ENCODE peak calls at places on chromosome 20, in four cellular contexts. V, R, G and L are unnamed samples.

GRCh38 chr20:33441142-33441955 is 2.2 kb downstream of the SNTA1 start:
- DNase-seq in V (peak), R (no peak), G (no peak), L (no peak)

GRCh38 chr20:3011752-3012151 is 31.7 kb upstream of the GNRH2 start:
- DNase-seq in V (no peak), R (no peak), G (no peak), L (no peak)

GRCh38 chr20:22449115-22449973 is 135.0 kb downstream of the FOXA2 start:
- DNase-seq in V (no peak), R (no peak), G (no peak), L (no peak)

GRCh38 chr20:46122071-46122470 is 4.0 kb downstream of the CD40 start:
- DNase-seq in V (no peak), R (no peak), G (no peak), L (no peak)

GRCh38 chr20:341682-342081 is 5.2 kb upstream of the NRSN2 start:
- DNase-seq in V (peak), R (peak), G (no peak), L (no peak)

GRCh38 chr20:3630429-3630828 is 32.8 kb downstream of the GFRA4 start:
- DNase-seq in V (no peak), R (no peak), G (no peak), L (no peak)

GRCh38 chr20:32483351-32484220 is 101.5 kb downstream of the NOL4L start:
- DNase-seq in V (no peak), R (peak), G (no peak), L (peak)

GRCh38 chr20:4225778-4226177 is 210.4 kb upstream of the RNF24 start:
- DNase-seq in V (no peak), R (no peak), G (no peak), L (no peak)

GRCh38 chr20:11912013-11912663 is 5.6 kb upstream of the BTBD3 start:
- DNase-seq in V (peak), R (peak), G (no peak), L (no peak)

GRCh38 chr20:60138263-60139127 is 180.3 kb downstream of the CDH26 start:
- DNase-seq in V (peak), R (peak), G (no peak), L (no peak)

GRCh38 chr20:46260480-46260879 is 47.8 kb downstream of the CDH22 start:
- DNase-seq in V (no peak), R (no peak), G (no peak), L (no peak)

GRCh38 chr20:43832096-43832816 is 82.4 kb upstream of the TOX2 start:
- DNase-seq in V (no peak), R (no peak), G (no peak), L (no peak)

GRCh38 chr20:15784020-15784419 is 789.2 kb downstream of the KIF16B start:
- DNase-seq in V (no peak), R (no peak), G (no peak), L (no peak)

GRCh38 chr20:32505723-32506473 is 79.2 kb downstream of the NOL4L start:
- DNase-seq in V (no peak), R (peak), G (no peak), L (no peak)

GRCh38 chr20:17995967-17996819 is 27.4 kb downstream of the MGME1 start:
- DNase-seq in V (peak), R (peak), G (no peak), L (no peak)

GRCh38 chr20:4465855-4466545 is 255.7 kb upstream of the PRND start:
- DNase-seq in V (no peak), R (no peak), G (no peak), L (no peak)

GRCh38 chr20:15682690-15683089 is 890.6 kb downstream of the KIF16B start:
- DNase-seq in V (no peak), R (no peak), G (no peak), L (no peak)

GRCh38 chr20:18672826-18673225 is 85.0 kb downstream of the DTD1 start:
- DNase-seq in V (no peak), R (no peak), G (no peak), L (no peak)

GRCh38 chr20:46004813-46005505 is 3.7 kb upstream of the MMP9 start:
- DNase-seq in V (no peak), R (peak), G (no peak), L (no peak)

GRCh38 chr20:54716169-54716747 is 240.9 kb downstream of the DOK5 start:
- DNase-seq in V (no peak), R (no peak), G (no peak), L (no peak)

GRCh38 chr20:34112600-34113061 is 588 bp upstream of the EIF2S2 start:
- DNase-seq in V (no peak), R (peak), G (no peak), L (peak)

GRCh38 chr20:54107600-54108393 is 37.4 kb upstream of the BCAS1 start:
- DNase-seq in V (no peak), R (no peak), G (no peak), L (no peak)

GRCh38 chr20:36113015-36113414 is 41.5 kb upstream of the EPB41L1 start:
- DNase-seq in V (no peak), R (no peak), G (no peak), L (no peak)

GRCh38 chr20:48209102-48209501 is 423.8 kb upstream of the SULF2 start:
- DNase-seq in V (no peak), R (no peak), G (no peak), L (no peak)

GRCh38 chr20:52103469-52103910 is 88.1 kb downstream of the ZFP64 start:
- DNase-seq in V (peak), R (peak), G (no peak), L (no peak)
- TF ChIP-seq SPI1 in V (no peak), R (no peak), G (no peak), L (no peak)

DNA sequence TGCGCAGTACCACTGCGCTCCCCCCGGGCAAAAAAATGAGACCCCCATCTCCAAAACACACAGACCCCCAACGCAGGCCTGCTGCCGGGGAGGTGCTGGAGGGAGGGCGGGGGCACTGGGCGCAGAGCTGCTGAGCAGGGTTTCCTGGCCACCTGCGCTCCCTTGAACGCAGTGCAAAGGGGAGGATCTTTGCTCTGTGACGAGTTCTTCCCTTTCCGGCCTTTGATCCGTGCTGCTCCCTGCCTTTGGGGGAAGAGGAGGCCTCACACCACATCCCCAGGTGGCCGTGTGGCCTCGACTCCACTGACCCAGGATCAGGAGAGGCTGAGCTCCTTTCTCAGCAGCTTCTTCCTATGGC is 8.9 kb upstream of the COL20A1 start:
- DNase-seq in V (no peak), R (no peak), G (no peak), L (no peak)
- TF ChIP-seq SPI1 in V (no peak), R (no peak), G (no peak), L (no peak)

DNA sequence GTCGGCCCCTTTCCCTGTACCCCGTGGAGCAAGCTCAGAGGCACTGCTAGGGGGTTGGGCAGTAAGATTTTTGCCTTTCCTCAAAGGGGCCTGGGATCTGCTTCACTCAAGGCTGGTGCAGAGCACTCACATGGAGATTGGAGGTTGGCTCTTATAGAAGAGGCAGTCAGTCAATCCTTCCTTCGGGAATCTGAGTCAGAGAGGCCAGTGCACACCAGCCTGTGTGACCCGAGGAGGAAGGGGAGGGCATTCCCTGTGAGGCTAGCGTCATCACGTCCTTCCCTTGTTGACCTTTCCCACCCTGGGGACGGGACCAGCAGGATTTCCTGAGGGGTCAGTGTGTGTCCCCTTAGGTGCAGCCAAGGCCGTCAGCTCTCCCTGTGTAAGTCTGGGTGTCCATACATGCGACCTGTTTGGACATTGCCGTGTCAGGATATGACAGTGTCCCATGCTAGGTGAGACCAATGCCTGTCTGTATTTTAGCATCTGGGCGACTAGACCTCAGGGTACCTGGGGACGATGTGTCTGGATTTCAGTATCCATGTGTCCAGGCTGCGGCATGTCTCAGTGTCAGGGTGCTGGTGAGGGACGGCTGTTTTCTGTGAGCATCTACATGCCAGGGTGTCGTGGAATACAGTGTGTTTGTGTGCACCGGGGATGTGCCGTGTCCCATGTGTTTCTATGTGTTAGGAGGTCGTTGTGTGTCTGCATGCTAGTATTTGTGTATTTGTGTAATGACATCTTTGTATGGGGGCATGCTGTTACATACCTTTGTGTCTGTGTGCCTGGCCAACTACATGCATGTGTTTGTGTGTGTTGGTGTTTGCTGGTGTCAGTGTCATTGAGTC is 2.8 kb upstream of the ZNF512B start:
- DNase-seq in V (no peak), R (no peak), G (no peak), L (peak)
- TF ChIP-seq SPI1 in V (no peak), R (no peak), G (no peak), L (no peak)

GRCh38 chr20:49810491-49811190 is 2.0 kb upstream of the SLC9A8 start:
- DNase-seq in V (no peak), R (no peak), G (no peak), L (no peak)

GRCh38 chr20:49813305-49813974 is 812 bp downstream of the SLC9A8 start:
- DNase-seq in V (no peak), R (no peak), G (no peak), L (no peak)

GRCh38 chr20:49809803-49810359 is 2.7 kb upstream of the SLC9A8 start:
- DNase-seq in V (no peak), R (no peak), G (no peak), L (no peak)

GRCh38 chr20:49812463-49813304 is at the start of gene SLC9A8:
- DNase-seq in V (peak), R (peak), G (peak), L (peak)

GRCh38 chr20:49811825-49812462 is 684 bp upstream of the SLC9A8 start:
- DNase-seq in V (peak), R (no peak), G (no peak), L (no peak)
- TF ChIP-seq SPI1 in V (no peak), R (no peak), G (no peak), L (no peak)

DNA sequence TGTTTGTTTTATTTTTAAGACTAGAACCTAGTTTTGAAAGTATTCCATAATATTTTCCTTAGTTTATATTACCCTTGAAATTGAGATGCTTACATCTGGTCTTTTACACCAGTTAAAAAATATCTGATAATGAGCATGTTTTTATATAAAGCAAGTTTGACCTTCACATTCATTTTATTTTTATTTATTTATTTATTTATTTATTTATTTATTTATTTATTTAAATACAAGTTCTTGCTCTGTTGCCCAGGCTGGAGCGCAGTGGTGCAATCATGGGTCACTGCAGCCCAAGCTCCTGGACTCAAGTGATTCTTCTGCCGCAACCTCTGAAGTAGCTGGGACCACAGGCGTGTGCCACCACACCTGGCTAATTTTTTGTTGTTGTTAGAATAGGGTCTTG is 52.8 kb upstream of the ADIG start:
- DNase-seq in V (no peak), R (no peak), G (no peak), L (no peak)
- TF ChIP-seq SPI1 in V (no peak), R (no peak), G (no peak), L (no peak)